ENCODE peak calls at places on chromosomes 4 and X, in nine cellular contexts. F is WTC11, C is T-helper 1 cell, V is Right ventricle myocardium superior, D is caudate nucleus, N is OCI-LY7, H is NCI-H1105, Z is AG09309, T is NAMALWA. K is an unnamed sample.

GRCh38 chr4:8732681-8733243 is 138.9 kb downstream of the HMX1 start:
- DNase-seq in F (no peak), C (no peak), V (no peak), D (no peak), N (no peak), H (no peak), Z (no peak), T (no peak), K (no peak)

GRCh38 chr4:145530662-145531061 is 49.0 kb downstream of the SMAD1 start:
- DNase-seq in F (no peak), C (no peak), V (no peak), D (no peak), N (peak), H (no peak), Z (no peak), T (peak), K (no peak)

GRCh38 chrX:14420876-14421275 is 108.5 kb upstream of the GLRA2 start:
- DNase-seq in F (no peak), C (no peak), V (no peak), D (no peak), N (no peak), H (no peak), Z (no peak), T (no peak), K (no peak)

GRCh38 chr4:16019666-16020065 is 56.7 kb upstream of the FGFBP2 start:
- DNase-seq in F (no peak), C (no peak), V (no peak), D (no peak), N (no peak), H (no peak), Z (peak), T (no peak), K (no peak)

GRCh38 chr4:26576171-26576829 is 7.6 kb upstream of the TBC1D19 start:
- DNase-seq in F (no peak), C (no peak), V (no peak), D (no peak), N (no peak), H (no peak), Z (no peak), T (no peak), K (peak)

GRCh38 chr4:105520819-105521790 is 31.3 kb upstream of the ARHGEF38 start:
- DNase-seq in F (peak), C (peak), V (no peak), D (no peak), N (peak), H (peak), Z (no peak), T (peak), K (peak)

GRCh38 chr4:59540311-59540710 is 1659.8 kb upstream of the ADGRL3 start:
- DNase-seq in F (no peak), C (no peak), V (no peak), D (no peak), N (no peak), H (no peak), Z (no peak), T (no peak), K (no peak)

GRCh38 chr4:30721353-30722091 is 1.4 kb downstream of the PCDH7 start:
- DNase-seq in F (peak), C (no peak), V (peak), D (no peak), N (no peak), H (peak), Z (no peak), T (no peak), K (peak)

GRCh38 chr4:141352775-141353544 is 132.3 kb downstream of the ZNF330 start:
- DNase-seq in F (no peak), C (no peak), V (no peak), D (no peak), N (no peak), H (no peak), Z (peak), T (no peak), K (peak)

GRCh38 chr4:54855221-54855854 is 197.6 kb downstream of the KIT start:
- DNase-seq in F (no peak), C (no peak), V (peak), D (no peak), N (no peak), H (no peak), Z (no peak), T (no peak), K (no peak)